ENCODE peak calls at places on chromosomes 3 and 15, in eight cellular contexts. C, Z, P, K, N, H, S and T are unnamed samples.

GRCh38 chr3:36362216-36362615 is 18.1 kb upstream of the STAC start:
- DNase-seq in C (no peak), Z (no peak), P (no peak), K (no peak), N (no peak), H (no peak), S (no peak), T (no peak)

GRCh38 chr3:29255854-29256696 is 24.8 kb upstream of the RBMS3 start:
- DNase-seq in C (no peak), Z (no peak), P (peak; percentile 25), K (no peak), N (no peak), H (no peak), S (no peak), T (no peak)

GRCh38 chr3:61136191-61136590 is 115.1 kb downstream of the FHIT start:
- DNase-seq in C (no peak), Z (no peak), P (no peak), K (no peak), N (no peak), H (no peak), S (no peak), T (no peak)

GRCh38 chr3:122030381-122031122 is 8.5 kb upstream of the ILDR1 start:
- DNase-seq in C (no peak), Z (no peak), P (no peak), K (no peak), N (no peak), H (no peak), S (no peak), T (no peak)

GRCh38 chr3:25587094-25587493 is 77.6 kb downstream of the TOP2B start:
- DNase-seq in C (no peak), Z (no peak), P (no peak), K (peak; percentile 2), N (no peak), H (no peak), S (no peak), T (no peak)

GRCh38 chr3:155093261-155093660 is 13.1 kb downstream of the MME start:
- DNase-seq in C (peak; percentile 13), Z (no peak), P (no peak), K (no peak), N (no peak), H (no peak), S (no peak), T (no peak)

GRCh38 chr15:29472901-29473423 is 203.3 kb upstream of the NSMCE3 start:
- DNase-seq in C (no peak), Z (no peak), P (no peak), K (no peak), N (no peak), H (no peak), S (no peak), T (no peak)

GRCh38 chr15:76974456-76975083 is 20.4 kb upstream of the PSTPIP1 start:
- DNase-seq in C (no peak), Z (no peak), P (no peak), K (no peak), N (no peak), H (no peak), S (no peak), T (no peak)

GRCh38 chr3:107430214-107431047 is 53.2 kb downstream of the CCDC54 start:
- DNase-seq in C (no peak), Z (no peak), P (no peak), K (no peak), N (peak; percentile 14), H (peak; percentile 58), S (no peak), T (no peak)

GRCh38 chr3:35675206-35675605 is 35.9 kb downstream of the ARPP21 start:
- DNase-seq in C (no peak), Z (no peak), P (no peak), K (no peak), N (no peak), H (no peak), S (no peak), T (no peak)

GRCh38 chr15:92164327-92165000 is 229.2 kb upstream of the ST8SIA2 start:
- DNase-seq in C (no peak), Z (no peak), P (peak; percentile 60), K (no peak), N (no peak), H (no peak), S (no peak), T (no peak)

GRCh38 chr15:57375827-57376694 is at the start of gene CGNL1:
- DNase-seq in C (peak; percentile 53), Z (peak; percentile 59), P (peak; percentile 35), K (peak; percentile 49), N (peak; percentile 35), H (peak; percentile 58), S (peak; percentile 85), T (no peak)

GRCh38 chr15:67043939-67044771 is 21.2 kb upstream of the SMAD3 start:
- DNase-seq in C (no peak), Z (no peak), P (peak; percentile 93), K (no peak), N (no peak), H (no peak), S (peak; percentile 68), T (no peak)

GRCh38 chr3:52429779-52430415 is 15.0 kb downstream of the SEMA3G start:
- DNase-seq in C (no peak), Z (no peak), P (peak; percentile 25), K (no peak), N (no peak), H (no peak), S (no peak), T (no peak)

GRCh38 chr15:50363612-50364011 is 8.6 kb upstream of the GABPB1 start:
- DNase-seq in C (no peak), Z (no peak), P (no peak), K (no peak), N (no peak), H (no peak), S (no peak), T (no peak)

GRCh38 chr3:70824078-70824477 is 511.6 kb upstream of the MDFIC2 start:
- DNase-seq in C (no peak), Z (no peak), P (no peak), K (no peak), N (no peak), H (no peak), S (no peak), T (no peak)

GRCh38 chr15:100049936-100050876 is 291.6 kb downstream of the ADAMTS17 start:
- DNase-seq in C (no peak), Z (no peak), P (no peak), K (no peak), N (no peak), H (no peak), S (no peak), T (no peak)

GRCh38 chr3:107106316-107106715 is 270.9 kb upstream of the CCDC54 start:
- DNase-seq in C (no peak), Z (no peak), P (peak; percentile 15), K (peak; percentile 36), N (no peak), H (no peak), S (no peak), T (no peak)

GRCh38 chr15:73321496-73322344 is 47.0 kb downstream of the HCN4 start:
- DNase-seq in C (no peak), Z (peak; percentile 15), P (no peak), K (no peak), N (no peak), H (peak; percentile 1), S (no peak), T (no peak)

GRCh38 chr15:70526221-70526973 is 237.0 kb downstream of the UACA start:
- DNase-seq in C (no peak), Z (no peak), P (peak; percentile 92), K (peak; percentile 96), N (peak; percentile 33), H (no peak), S (no peak), T (no peak)

DNA sequence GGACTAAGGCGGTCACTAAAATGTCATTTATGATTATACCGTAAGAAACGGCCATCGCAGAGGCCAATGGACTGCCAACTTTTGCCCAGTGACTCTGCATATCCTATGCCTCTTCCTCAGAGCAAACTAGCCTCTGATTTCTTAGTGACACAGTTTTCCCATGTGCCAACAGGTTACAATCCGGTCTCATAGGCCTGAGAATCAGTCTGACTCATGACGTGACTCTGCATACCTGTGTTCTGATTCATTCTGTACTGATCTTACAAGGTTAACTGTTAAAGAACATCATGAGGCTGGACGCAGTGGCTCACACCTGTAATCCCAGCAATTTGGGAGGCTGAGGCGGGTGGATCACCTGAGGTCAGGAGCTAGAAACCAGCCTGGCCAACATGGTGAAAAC is 17.8 kb downstream of the RUBCN start:
- DNase-seq in C (no peak), Z (no peak), P (peak; percentile 28), K (peak; percentile 83), N (no peak), H (no peak), S (no peak), T (no peak)
- H3K27ac ChIP-seq in C (no peak overlapping the region), Z (peak overlapping the region; percentile 81), P (peak overlapping the region; percentile 40), K (peak overlapping the region; percentile 73), N (no peak overlapping the region), H (no peak overlapping the region), S (no peak overlapping the region), T (no peak overlapping the region)

GRCh38 chr3:85162905-85163304 is 204.1 kb downstream of the CADM2 start:
- DNase-seq in C (no peak), Z (no peak), P (no peak), K (no peak), N (no peak), H (no peak), S (no peak), T (no peak)
- H3K27ac ChIP-seq in C (no peak overlapping the region), Z (no peak overlapping the region), P (no peak overlapping the region), K (no peak overlapping the region), N (no peak overlapping the region), H (no peak overlapping the region), S (no peak overlapping the region), T (no peak overlapping the region)

DNA sequence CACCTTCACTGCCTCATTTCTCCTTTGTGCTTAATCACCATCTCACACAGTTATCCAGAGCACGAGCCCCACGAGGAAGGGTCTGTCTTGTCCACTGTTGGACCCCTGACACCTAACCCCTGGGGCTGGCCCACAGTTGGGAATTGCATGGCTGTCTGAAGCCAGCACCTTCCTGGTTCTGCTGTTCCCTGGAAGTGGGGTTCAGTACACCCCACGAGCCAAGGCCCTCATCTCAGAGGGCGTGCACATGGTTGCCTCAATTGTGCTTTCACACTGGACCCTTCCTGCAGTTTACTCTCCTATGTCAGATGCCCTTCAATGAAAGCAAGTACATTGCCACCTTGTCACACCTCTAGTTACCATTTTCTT is 30.7 kb downstream of the BTD start:
- DNase-seq in C (no peak), Z (no peak), P (no peak), K (no peak), N (no peak), H (no peak), S (no peak), T (no peak)
- H3K27ac ChIP-seq in C (no peak overlapping the region), Z (peak overlapping the region; percentile 95), P (peak overlapping the region; percentile 95), K (peak overlapping the region; percentile 75), N (no peak overlapping the region), H (no peak overlapping the region), S (no peak overlapping the region), T (peak overlapping the region; percentile 72)

DNA sequence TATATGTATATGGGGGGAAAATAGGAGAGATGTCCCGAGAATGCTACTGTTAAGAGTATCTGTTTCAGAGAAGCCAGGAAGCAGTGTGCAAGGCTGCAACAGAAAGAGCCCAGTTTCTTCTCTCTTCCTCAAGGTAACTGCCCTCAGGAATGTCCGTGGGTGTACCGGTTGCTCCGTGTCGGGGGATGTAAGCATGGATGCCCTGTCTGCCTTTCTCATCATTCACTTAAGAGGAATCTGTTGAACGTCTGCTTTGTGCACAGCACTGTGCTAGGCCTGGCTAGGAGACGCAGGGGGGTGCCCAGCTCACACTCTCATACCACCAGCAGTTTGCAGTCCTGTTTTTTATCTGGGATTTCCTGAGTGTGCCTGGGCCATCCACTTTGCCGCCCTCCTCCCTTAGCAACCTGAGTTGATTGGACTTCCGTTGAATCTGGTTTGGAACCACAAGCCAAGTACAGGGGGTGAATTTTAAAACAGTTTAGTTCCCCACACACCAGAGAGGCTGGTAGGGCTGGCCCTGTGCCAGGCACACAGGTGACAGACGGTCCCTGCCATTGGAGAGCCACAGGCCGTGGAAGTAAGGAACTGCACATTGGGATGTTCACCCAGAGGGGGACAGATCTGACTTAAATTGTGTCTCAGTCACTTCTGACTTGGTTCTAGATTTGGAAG is 11.2 kb downstream of the BOC start:
- DNase-seq in C (peak; percentile 36), Z (no peak), P (no peak), K (no peak), N (no peak), H (no peak), S (no peak), T (no peak)
- H3K27ac ChIP-seq in C (no peak overlapping the region), Z (no peak overlapping the region), P (no peak overlapping the region), K (no peak overlapping the region), N (no peak overlapping the region), H (no peak overlapping the region), S (peak overlapping the region; percentile 60), T (no peak overlapping the region)